ENCODE peak calls at places on chromosomes 12 and 14, in five cellular contexts. V, I, A, U and M are unnamed samples.

GRCh38 chr12:52836042-52836466 is 1.9 kb upstream of the KRT79 start:
- DNase-seq in A (no peak), V (no peak), U (peak), I (no peak), M (no peak)

GRCh38 chr14:98252819-98253218 is 1019.2 kb downstream of the BCL11B start:
- DNase-seq in V (no peak), U (no peak), I (no peak), A (no peak), M (no peak)

GRCh38 chr12:14999421-15000047 is 26.7 kb downstream of the PDE6H start:
- DNase-seq in A (no peak), U (no peak), V (no peak), I (no peak), M (no peak)

GRCh38 chr12:6620137-6620884 is 13.1 kb upstream of the CHD4 start:
- DNase-seq in A (no peak), I (peak), U (no peak), V (no peak), M (no peak)

GRCh38 chr14:49218436-49219092 is 367.6 kb downstream of the RPS29 start:
- DNase-seq in U (no peak), A (no peak), I (no peak), V (no peak), M (no peak)

GRCh38 chr14:57182760-57183503 is 85.8 kb downstream of the EXOC5 start:
- DNase-seq in V (peak), I (peak), U (peak), A (no peak), M (peak)

GRCh38 chr12:121628037-121628436 is 1.7 kb downstream of the ORAI1 start:
- DNase-seq in A (no peak), V (no peak), I (no peak), U (peak), M (no peak)

GRCh38 chr12:112716099-112717093 is 75.2 kb upstream of the RPH3A start:
- DNase-seq in U (peak), A (no peak), V (no peak), I (peak), M (peak)

GRCh38 chr12:57611810-57612710 is 825 bp downstream of the ARHGEF25 start:
- DNase-seq in A (no peak), I (peak), U (no peak), V (no peak), M (no peak)

GRCh38 chr12:106193404-106194215 is 54.2 kb downstream of the CKAP4 start:
- DNase-seq in V (no peak), I (no peak), A (no peak), U (no peak), M (no peak)
- TF ChIP-seq JUNB in V (no peak), I (no peak), A (no peak), U (no peak), M (no peak)

DNA sequence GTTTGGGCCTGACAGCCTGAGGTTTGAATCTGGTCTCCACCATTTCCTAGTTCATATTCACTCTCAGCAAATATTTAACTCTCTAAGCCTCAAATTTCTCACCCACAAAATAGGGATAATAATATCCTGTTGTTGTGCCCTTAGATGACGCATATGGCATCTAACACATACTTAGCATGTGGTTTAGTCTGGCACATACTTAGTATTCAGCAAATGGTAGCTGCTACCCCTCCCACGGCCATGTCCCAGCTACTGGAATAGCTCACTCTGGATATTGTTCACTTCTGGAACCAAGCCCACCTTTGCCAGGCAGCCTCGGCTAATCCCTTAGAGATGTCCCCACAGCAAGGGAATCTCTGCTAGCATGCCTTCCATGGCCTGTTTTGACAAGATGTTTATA is 53.3 kb downstream of the BICD1 start:
- DNase-seq in V (no peak), I (no peak), U (no peak), A (no peak), M (no peak)
- TF ChIP-seq JUNB in V (no peak), I (no peak), U (no peak), A (no peak), M (no peak)

GRCh38 chr14:80434574-80435321 is 223.4 kb upstream of the DIO2 start:
- DNase-seq in U (no peak), A (no peak), V (no peak), I (peak), M (no peak)
- TF ChIP-seq JUNB in U (no peak), A (no peak), V (no peak), I (no peak), M (no peak)

DNA sequence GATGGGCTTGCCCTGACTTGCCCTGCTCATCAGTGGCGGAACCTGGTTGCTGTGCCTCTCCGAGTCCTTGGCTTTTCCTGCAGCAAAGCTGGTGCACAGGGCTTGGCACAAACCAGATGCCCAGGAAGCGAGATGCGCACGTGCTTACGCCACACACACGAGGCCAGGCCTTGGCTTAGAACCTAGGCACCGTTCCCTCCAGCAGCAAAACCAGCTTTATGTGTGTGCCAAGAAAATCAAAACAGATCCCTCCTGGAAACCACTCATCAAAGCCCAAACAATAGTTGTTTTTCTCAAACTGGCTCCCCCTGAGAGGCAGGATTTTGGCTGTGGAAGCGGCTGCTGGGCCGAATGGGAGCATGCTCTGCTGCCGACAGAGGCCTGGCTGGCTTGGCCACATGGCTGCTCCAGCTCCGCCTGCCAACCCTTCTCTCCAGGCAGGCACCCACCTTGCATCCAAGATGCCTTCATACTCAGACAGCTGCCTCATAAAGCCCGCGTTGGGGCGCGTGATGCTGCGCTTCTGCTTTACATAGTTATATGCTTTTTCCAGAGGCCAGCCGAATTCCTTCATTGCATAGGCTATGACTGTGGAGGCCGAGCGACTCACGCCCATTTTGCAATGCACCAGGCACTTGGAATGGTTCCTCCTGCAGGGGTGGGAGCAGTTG is 58.7 kb downstream of the SSH1 start:
- DNase-seq in U (no peak), I (no peak), V (no peak), A (no peak), M (no peak)
- TF ChIP-seq JUNB in U (no peak), I (no peak), V (no peak), A (no peak), M (no peak)

GRCh38 chr12:8822298-8822697 is at the start of gene A2ML1:
- DNase-seq in V (no peak), A (no peak), U (no peak), I (no peak), M (no peak)

GRCh38 chr12:8819676-8819980 is 2.8 kb upstream of the A2ML1 start:
- DNase-seq in U (peak), V (no peak), A (no peak), I (peak), M (no peak)

GRCh38 chr12:8828514-8829127 is 6.2 kb downstream of the A2ML1 start:
- DNase-seq in A (no peak), U (no peak), V (no peak), I (no peak), M (no peak)

GRCh38 chr12:8827551-8828347 is 5.3 kb downstream of the A2ML1 start:
- DNase-seq in U (no peak), I (no peak), V (no peak), A (no peak), M (no peak)

DNA sequence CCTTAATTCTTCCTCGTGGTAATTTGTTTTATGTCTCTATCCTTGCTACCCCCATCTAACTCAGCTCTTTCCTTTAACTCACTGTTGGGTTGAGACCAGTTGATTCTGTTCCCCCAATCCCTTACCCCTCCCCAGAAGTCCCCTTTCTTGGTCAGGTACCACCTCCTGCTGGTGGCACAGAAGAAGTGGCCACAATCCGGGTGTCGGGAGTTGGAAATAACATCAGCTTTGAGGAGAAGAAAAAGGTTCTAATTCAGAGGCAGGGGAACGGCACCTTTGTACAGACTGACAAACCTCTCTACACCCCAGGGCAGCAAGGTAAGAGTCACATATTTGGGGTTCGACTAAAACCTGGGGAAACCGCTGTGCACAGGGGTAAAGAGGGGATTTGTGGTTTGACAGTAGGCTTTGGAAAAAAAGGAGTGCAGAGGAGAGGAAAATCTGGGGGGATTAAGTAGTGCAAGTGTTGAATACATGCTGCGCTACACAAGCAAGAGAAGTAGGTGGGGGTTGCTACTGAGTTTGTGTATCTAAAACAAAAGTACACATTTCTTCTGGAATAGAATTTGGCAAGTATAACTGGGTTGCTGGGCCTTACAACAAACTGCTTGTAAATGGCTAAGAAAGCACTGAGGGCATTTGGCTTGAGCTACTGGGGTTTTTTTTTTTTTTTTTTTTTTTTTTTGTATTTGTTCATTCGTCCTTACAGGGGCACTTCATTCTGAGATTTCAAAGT is 1.3 kb downstream of the A2ML1 start:
- DNase-seq in A (no peak), I (peak), V (no peak), U (peak), M (no peak)
- TF ChIP-seq JUNB in A (no peak), I (no peak), V (no peak), U (no peak), M (no peak)

GRCh38 chr12:119592232-119592631 is 1.3 kb upstream of the TMEM233 start:
- DNase-seq in A (no peak), V (no peak), U (peak), I (no peak), M (no peak)

GRCh38 chr12:119594772-119595445 is 1.3 kb downstream of the TMEM233 start:
- DNase-seq in I (peak), A (no peak), V (no peak), U (no peak), M (no peak)

GRCh38 chr12:119598159-119598558 is 4.6 kb downstream of the TMEM233 start:
- DNase-seq in V (no peak), U (no peak), A (no peak), I (no peak), M (no peak)

GRCh38 chr12:119593578-119594398 is at the start of gene TMEM233:
- DNase-seq in V (no peak), U (no peak), I (peak), A (no peak), M (no peak)

GRCh38 chr12:119594399-119594730 is 791 bp downstream of the TMEM233 start:
- DNase-seq in U (no peak), I (peak), A (no peak), V (no peak), M (no peak)
- TF ChIP-seq JUNB in U (no peak), I (no peak), A (no peak), V (no peak), M (no peak)

DNA sequence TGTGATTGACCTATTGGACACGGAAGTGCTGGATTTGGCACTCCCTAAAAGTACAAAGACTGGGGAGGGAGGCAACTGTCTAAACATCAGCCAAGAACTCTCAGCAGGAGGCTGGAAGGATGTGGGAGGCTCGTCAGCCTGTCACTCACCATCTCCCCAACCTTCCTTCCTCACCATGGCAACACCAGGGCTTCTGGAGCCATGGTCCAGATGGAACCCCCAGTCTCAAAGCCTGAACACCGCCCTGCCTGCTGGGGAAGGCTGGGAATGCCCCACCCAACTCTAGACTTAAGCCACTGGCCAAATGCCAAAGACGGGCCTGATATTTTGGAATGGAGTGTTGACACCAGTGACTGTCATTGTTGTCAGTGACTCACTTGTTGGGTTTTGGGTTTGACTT is 55.3 kb downstream of the GALNT16 start:
- DNase-seq in I (no peak), U (peak), A (no peak), V (no peak), M (no peak)
- TF ChIP-seq JUNB in I (no peak), U (no peak), A (no peak), V (no peak), M (no peak)

DNA sequence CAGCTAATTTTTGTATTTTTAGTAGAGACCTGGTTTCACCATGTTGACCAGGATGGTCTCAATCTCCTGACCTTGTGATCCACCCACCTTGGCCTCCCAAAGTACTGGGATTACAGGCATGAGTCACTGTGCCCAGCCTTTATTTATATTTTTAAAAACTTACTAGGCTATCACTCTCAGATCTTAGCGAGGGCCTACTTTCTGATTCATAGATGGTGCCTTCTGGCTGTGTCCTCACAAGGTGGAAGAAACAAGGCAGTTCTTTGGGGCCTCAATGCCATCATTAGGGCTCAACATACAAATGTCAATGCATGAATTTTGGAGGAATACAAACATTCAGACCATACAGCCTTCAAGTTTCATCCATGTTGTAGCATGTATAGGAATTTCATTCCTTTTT is 2.4 kb upstream of the DGLUCY start:
- DNase-seq in I (no peak), V (no peak), A (no peak), U (no peak), M (no peak)
- TF ChIP-seq JUNB in I (no peak), V (no peak), A (no peak), U (no peak), M (no peak)